ENCODE peak calls at places on chromosomes 13 and 19, in six cellular contexts. O is colonic mucosa, A is esophagus muscularis mucosa, Y is heart right ventricle, T is psoas muscle, C is cardiac muscle cell. X is an unnamed sample. For H3K4me1, the result is how much of the 10 kb centered on the place peaks cover.

GRCh38 chr19:7874080-7874856 is at the start of gene PRR36:
- DNase-seq in O (no peak), A (no peak), Y (no peak), T (no peak), C (peak), X (no peak)

GRCh38 chr19:49799798-49800376 is 13.2 kb downstream of the FUZ start:
- DNase-seq in O (no peak), A (no peak), Y (no peak), T (no peak), C (no peak), X (no peak)

GRCh38 chr19:17718988-17719711 is at the start of gene MAP1S:
- DNase-seq in O (peak), A (no peak), Y (peak), T (peak), C (peak), X (no peak)

GRCh38 chr19:7843521-7843920 is 13.5 kb downstream of the EVI5L start:
- DNase-seq in O (no peak), A (no peak), Y (no peak), T (no peak), C (no peak), X (no peak)

GRCh38 chr19:18322318-18322758 is 538 bp downstream of the LSM4 start:
- DNase-seq in O (peak), A (no peak), Y (peak), T (no peak), C (peak), X (no peak)

GRCh38 chr19:45424191-45425058 is 708 bp upstream of the ERCC1 start:
- DNase-seq in O (peak), A (no peak), Y (peak), T (peak), C (no peak), X (peak)

GRCh38 chr19:44823373-44823698 is 14.4 kb downstream of the BCAM start:
- DNase-seq in O (no peak), A (no peak), Y (no peak), T (no peak), C (no peak), X (no peak)

GRCh38 chr13:81275666-81276258 is 934.8 kb upstream of the SPRY2 start:
- DNase-seq in O (no peak), A (no peak), Y (no peak), T (no peak), C (no peak), X (no peak)

GRCh38 chr19:9251236-9251635 is 506 bp downstream of the OR7E24 start:
- DNase-seq in O (no peak), A (no peak), Y (no peak), T (no peak), C (no peak), X (no peak)

GRCh38 chr13:28654276-28654675 is 4.7 kb upstream of the POMP start:
- DNase-seq in O (no peak), A (no peak), Y (no peak), T (no peak), C (no peak), X (no peak)

GRCh38 chr19:45023048-45023447 is 15.8 kb upstream of the CLASRP start:
- DNase-seq in O (no peak), A (no peak), Y (no peak), T (no peak), C (no peak), X (no peak)

GRCh38 chr13:35909837-35910236 is 221.3 kb downstream of the DCLK1 start:
- DNase-seq in O (no peak), A (peak), Y (no peak), T (no peak), C (no peak), X (no peak)

GRCh38 chr13:27251166-27252088 is at the start of gene RPL21:
- DNase-seq in O (peak), A (peak), Y (peak), T (peak), C (peak), X (peak)

GRCh38 chr13:107192289-107192688 is 624.4 kb upstream of the ARGLU1 start:
- DNase-seq in O (no peak), A (no peak), Y (no peak), T (no peak), C (no peak), X (no peak)

GRCh38 chr13:48315981-48316380 is 12.4 kb downstream of the RB1 start:
- DNase-seq in O (no peak), A (no peak), Y (peak), T (no peak), C (no peak), X (no peak)

GRCh38 chr13:74061939-74062595 is 72.1 kb downstream of the KLF12 start:
- DNase-seq in O (no peak), A (no peak), Y (no peak), T (no peak), C (peak), X (no peak)

GRCh38 chr19:12996542-12997094 is 1.3 kb downstream of the NFIX start:
- DNase-seq in O (no peak), A (no peak), Y (peak), T (peak), C (no peak), X (no peak)

GRCh38 chr19:55319786-55320185 is 5.4 kb downstream of the TMEM150B start:
- DNase-seq in O (no peak), A (no peak), Y (peak), T (peak), C (peak), X (no peak)

GRCh38 chr19:38441660-38442348 is 8.3 kb downstream of the RYR1 start:
- DNase-seq in O (no peak), A (no peak), Y (no peak), T (no peak), C (peak), X (no peak)

GRCh38 chr19:5585461-5586299 is 17.9 kb upstream of the TINCR start:
- DNase-seq in O (no peak), A (no peak), Y (peak), T (peak), C (peak), X (no peak)

GRCh38 chr19:7648265-7649014 is 11.5 kb downstream of the STXBP2 start:
- DNase-seq in O (no peak), A (no peak), Y (no peak), T (no peak), C (no peak), X (no peak)

GRCh38 chr13:48828962-48829405 is 146.7 kb upstream of the FNDC3A start:
- DNase-seq in O (no peak), A (no peak), Y (no peak), T (no peak), C (no peak), X (no peak)

GRCh38 chr19:56309511-56310185 is 5.0 kb downstream of the ZSCAN5A start:
- DNase-seq in O (peak), A (no peak), Y (no peak), T (peak), C (peak), X (no peak)

GRCh38 chr13:114120486-114121430 is 11.7 kb downstream of the RASA3 start:
- DNase-seq in O (no peak), A (no peak), Y (no peak), T (no peak), C (no peak), X (no peak)

GRCh38 chr19:55383279-55383788 is 758 bp downstream of the TMEM238 start:
- DNase-seq in O (peak), A (no peak), Y (no peak), T (no peak), C (no peak), X (no peak)

GRCh38 chr19:46717716-46718143 is 816 bp upstream of the PRKD2 start:
- DNase-seq in O (peak), A (no peak), Y (no peak), T (no peak), C (no peak), X (no peak)

GRCh38 chr13:108962652-108963051 is 333.2 kb downstream of the MYO16 start:
- DNase-seq in O (no peak), A (no peak), Y (no peak), T (no peak), C (no peak), X (no peak)

GRCh38 chr19:16376241-16376640 is 51.6 kb downstream of the KLF2 start:
- DNase-seq in O (no peak), A (no peak), Y (no peak), T (peak), C (no peak), X (no peak)

GRCh38 chr19:28150129-28150528 is 1062.8 kb downstream of the UQCRFS1 start:
- DNase-seq in O (no peak), A (no peak), Y (no peak), T (no peak), C (no peak), X (no peak)

GRCh38 chr19:18488403-18488723 is 33.5 kb downstream of the ELL start:
- DNase-seq in O (no peak), A (no peak), Y (no peak), T (peak), C (no peak), X (no peak)

DNA sequence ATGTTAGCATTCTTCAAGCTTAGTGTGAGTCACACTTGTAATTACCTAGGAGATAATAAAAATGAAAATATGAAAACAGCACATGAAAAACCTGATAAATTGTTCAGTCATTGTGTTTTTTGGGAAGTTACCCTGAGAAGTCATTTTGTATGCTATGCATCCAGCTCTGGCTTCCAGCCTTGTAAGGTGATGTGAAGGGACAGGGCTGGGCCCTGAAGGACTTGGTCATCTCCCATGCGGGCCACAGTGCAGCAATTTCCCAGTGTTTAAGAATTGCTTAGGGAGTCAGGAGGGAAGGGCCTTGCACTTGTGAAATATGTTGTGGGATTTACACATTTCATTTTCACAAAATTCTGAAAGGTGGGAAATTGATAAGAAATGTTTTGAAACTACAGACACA is 41.3 kb downstream of the ARHGEF7 start:
- DNase-seq in O (no peak), A (no peak), Y (no peak), T (no peak), C (no peak), X (no peak)
- H3K4me1 ChIP-seq in O (under half), A (half or more), Y (half or more), T (half or more), C (under half), X (under half)

GRCh38 chr13:50450279-50450678 is 393.2 kb downstream of the DLEU7 start:
- DNase-seq in O (no peak), A (no peak), Y (no peak), T (no peak), C (no peak), X (no peak)

GRCh38 chr13:50449465-50449864 is 394.0 kb downstream of the DLEU7 start:
- DNase-seq in O (no peak), A (no peak), Y (no peak), T (no peak), C (no peak), X (no peak)

GRCh38 chr13:50448535-50448981 is 394.9 kb downstream of the DLEU7 start:
- DNase-seq in O (no peak), A (no peak), Y (peak), T (no peak), C (no peak), X (no peak)

GRCh38 chr13:50441141-50441540 is 402.4 kb downstream of the DLEU7 start:
- DNase-seq in O (no peak), A (no peak), Y (no peak), T (no peak), C (no peak), X (no peak)

GRCh38 chr13:50444726-50445125 is 398.8 kb downstream of the DLEU7 start:
- DNase-seq in O (no peak), A (no peak), Y (no peak), T (no peak), C (no peak), X (no peak)
- H3K4me3 ChIP-seq in O (no peak), A (no peak), Y (no peak), T (no peak), C (no peak), X (no peak)

GRCh38 chr19:15291666-15292065 is 40.7 kb downstream of the BRD4 start:
- DNase-seq in O (no peak), A (no peak), Y (no peak), T (no peak), C (no peak), X (no peak)

GRCh38 chr19:15290149-15290548 is 42.2 kb downstream of the BRD4 start:
- DNase-seq in O (no peak), A (no peak), Y (no peak), T (no peak), C (no peak), X (no peak)

GRCh38 chr19:15292140-15292539 is 40.2 kb downstream of the BRD4 start:
- DNase-seq in O (no peak), A (no peak), Y (no peak), T (no peak), C (no peak), X (no peak)

GRCh38 chr19:15289673-15290072 is 42.7 kb downstream of the BRD4 start:
- DNase-seq in O (no peak), A (no peak), Y (no peak), T (no peak), C (no peak), X (no peak)

DNA sequence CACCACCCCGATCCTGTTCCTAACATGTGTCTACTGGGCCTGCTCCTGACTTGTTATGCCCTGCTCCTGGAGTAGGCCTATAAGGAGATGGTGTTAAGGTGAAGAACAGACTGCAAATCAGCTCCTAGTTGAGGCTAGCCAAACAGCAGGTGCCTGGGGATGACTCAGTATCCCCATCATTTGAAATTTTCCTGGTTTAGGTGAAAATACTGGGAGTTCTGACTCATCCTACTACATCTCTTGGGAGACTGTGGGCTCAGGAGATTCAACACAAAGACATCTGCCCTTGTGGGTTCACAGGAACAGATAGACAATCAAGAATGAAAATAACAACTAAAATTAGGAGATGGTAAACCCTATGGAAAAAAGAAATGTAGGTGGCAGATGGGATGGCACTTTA is 41.2 kb downstream of the BRD4 start:
- DNase-seq in O (no peak), A (no peak), Y (no peak), T (no peak), C (no peak), X (no peak)
- H3K4me1 ChIP-seq in O (under half), A (half or more), Y (half or more), T (half or more), C (half or more), X (half or more)

GRCh38 chr19:4052993-4053422 is 13.7 kb downstream of the ZBTB7A start:
- DNase-seq in O (peak), A (no peak), Y (no peak), T (no peak), C (no peak), X (no peak)

GRCh38 chr19:4053423-4054324 is 13.0 kb downstream of the ZBTB7A start:
- DNase-seq in O (peak), A (no peak), Y (no peak), T (no peak), C (no peak), X (no peak)

GRCh38 chr19:4051175-4052101 is 15.3 kb downstream of the ZBTB7A start:
- DNase-seq in O (peak), A (no peak), Y (no peak), T (peak), C (no peak), X (no peak)

GRCh38 chr19:4054471-4055208 is 12.1 kb downstream of the ZBTB7A start:
- DNase-seq in O (peak), A (no peak), Y (no peak), T (no peak), C (no peak), X (no peak)

DNA sequence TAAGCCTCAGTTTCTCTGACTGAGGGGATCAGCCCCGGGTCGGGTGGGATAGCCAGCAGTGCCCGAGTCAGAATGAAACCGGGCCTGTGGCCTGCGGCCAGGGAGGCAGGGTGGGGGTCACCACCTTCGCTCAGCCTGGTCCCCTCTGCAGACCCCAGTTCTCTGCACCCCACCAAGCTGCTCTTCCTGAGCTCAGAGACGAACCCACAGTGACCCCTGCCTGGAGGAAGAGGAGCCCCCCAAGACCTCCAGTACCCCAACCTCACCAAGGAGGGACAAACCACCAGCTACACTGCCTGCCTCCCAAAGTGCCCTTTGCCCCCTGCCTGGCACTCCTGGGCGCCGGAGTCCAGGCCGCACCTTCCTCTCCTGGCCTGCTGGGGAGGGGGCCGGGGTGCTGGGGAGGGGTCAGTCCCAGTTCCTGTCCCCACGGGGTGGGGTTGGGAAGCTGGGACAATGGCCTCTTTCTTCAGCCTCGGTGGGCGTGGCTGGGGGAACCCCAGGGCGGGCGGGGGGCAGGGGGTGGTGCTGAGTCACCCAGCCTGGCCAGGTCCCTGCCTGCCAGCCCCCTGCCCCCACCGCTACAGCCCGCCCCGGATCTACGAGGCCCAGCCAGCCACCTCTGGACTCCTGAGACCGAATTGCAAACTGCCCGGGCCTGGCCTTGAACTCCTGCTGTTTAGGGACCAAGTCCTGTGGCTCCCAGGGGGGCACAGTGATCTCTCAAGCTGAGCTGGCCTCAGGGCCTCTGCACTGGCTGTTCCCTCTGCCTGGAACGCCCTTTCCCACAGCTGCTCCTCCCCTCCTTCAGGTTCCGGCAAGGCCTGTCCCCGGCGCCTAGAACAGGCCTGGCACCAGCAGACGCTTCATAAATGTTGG is 14.3 kb downstream of the ZBTB7A start:
- DNase-seq in O (peak), A (no peak), Y (no peak), T (no peak), C (no peak), X (no peak)
- H3K4me3 ChIP-seq in O (peak), A (peak), Y (no peak), T (peak), C (no peak), X (peak)

DNA sequence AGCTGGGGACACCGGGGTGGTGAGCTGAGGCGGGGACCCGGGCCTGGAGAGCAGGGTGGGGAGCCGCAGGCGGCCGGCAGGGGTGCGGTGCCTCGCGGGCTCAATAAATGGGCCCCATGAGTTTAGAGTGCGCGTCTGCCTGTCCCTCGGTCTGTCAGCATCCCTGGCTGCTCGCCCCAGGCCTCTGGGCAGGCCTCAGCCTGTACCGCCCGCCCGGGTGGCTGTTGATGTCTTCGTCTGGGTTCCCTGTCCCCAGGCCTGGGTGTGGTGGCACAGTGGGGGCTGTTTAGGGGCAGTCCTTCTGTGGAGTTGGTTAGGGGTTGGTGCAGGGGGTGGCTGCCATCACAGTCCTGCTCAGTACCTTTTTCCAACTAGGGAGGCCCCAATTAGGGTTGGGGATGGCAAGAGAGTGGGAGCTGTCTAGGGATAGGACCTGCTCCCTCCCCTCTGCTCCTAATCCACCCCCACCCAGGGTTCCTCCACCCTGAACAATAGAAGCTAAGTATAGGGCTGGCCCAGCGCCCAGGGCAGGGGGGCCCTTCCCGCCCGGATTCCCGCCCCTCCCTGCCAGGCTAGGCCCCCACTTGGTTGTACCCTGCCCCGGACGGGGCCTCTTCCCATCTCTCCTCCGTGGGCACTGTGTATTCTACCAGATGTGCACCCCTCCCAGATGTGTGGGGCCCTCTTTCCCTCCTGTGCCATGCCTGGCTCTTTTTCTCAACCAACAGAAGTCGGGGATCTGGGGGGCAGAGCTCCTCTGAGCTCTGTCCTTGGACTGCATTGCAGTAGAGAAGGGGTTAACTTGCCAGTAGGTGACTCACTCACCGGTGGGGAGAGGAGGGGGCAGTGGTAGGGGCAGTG is 12.4 kb downstream of the CIC start:
- DNase-seq in O (peak), A (no peak), Y (peak), T (peak), C (peak), X (no peak)
- H3K4me1 ChIP-seq in O (under half), A (half or more), Y (half or more), T (half or more), C (half or more), X (half or more)

GRCh38 chr19:48746120-48746519 is 589 bp downstream of the IZUMO1 start:
- DNase-seq in O (no peak), A (no peak), Y (no peak), T (no peak), C (no peak), X (no peak)
- H3K4me3 ChIP-seq in O (no peak), A (no peak), Y (no peak), T (peak), C (no peak), X (no peak)

DNA sequence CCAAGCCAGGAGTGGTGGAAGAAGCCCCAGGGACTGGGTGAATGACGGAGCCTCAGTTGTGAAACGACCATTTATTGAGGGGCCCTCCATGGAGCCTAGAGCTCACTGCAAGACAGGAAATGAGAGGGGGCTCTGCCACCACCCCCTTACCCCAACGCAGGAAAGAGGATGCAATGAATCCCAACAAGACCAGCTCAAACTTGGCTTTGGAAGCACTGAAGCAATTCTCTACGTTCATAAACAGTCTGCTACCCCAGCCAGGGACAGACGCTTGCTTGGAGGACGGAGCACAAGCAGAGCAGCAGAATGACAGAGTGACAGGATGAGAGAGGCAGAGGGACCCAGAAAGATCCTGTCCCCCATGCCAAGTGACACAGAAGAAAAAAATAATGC is 1.0 kb downstream of the PRKACA start:
- DNase-seq in O (no peak), A (no peak), Y (no peak), T (no peak), C (no peak), X (no peak)
- H3K4me1 ChIP-seq in O (under half), A (half or more), Y (half or more), T (half or more), C (under half), X (half or more)

GRCh38 chr13:30443957-30444404 is 21.7 kb downstream of the UBE2L5 start:
- DNase-seq in O (no peak), A (peak), Y (no peak), T (no peak), C (no peak), X (no peak)
- H3K4me3 ChIP-seq in O (no peak), A (no peak), Y (no peak), T (no peak), C (no peak), X (no peak)

X was measured in thoracic aorta.